ENCODE peak calls at places on chromosomes 13 and 19, in four cellular contexts. Y, X, D and F are unnamed samples.

GRCh38 chr19:54373781-54374266 is 9.1 kb upstream of the LAIR1 start:
- DNase-seq in Y (peak), X (no peak), D (no peak), F (no peak)

GRCh38 chr19:47713046-47714021 is at the start of gene EHD2:
- DNase-seq in Y (peak), D (peak), X (peak), F (peak)

GRCh38 chr19:4108767-4109625 is 14.9 kb downstream of the MAP2K2 start:
- DNase-seq in D (peak), X (no peak), Y (no peak), F (no peak)

GRCh38 chr19:41887711-41888382 is 4.9 kb downstream of the ARHGEF1 start:
- DNase-seq in Y (peak), X (peak), D (peak), F (peak)

GRCh38 chr19:56538761-56539263 is at the start of gene ZFP28:
- DNase-seq in D (no peak), Y (no peak), X (no peak), F (no peak)

GRCh38 chr13:98541701-98542203 is 35.2 kb downstream of the STK24 start:
- DNase-seq in X (no peak), D (no peak), Y (no peak), F (no peak)

GRCh38 chr13:52713894-52714293 is 25.7 kb downstream of the CNMD start:
- DNase-seq in D (no peak), Y (peak), X (no peak), F (no peak)

GRCh38 chr19:18190278-18190677 is 2.7 kb upstream of the MPV17L2 start:
- DNase-seq in D (no peak), X (no peak), Y (no peak), F (no peak)

GRCh38 chr13:112370311-112370710 is 5.8 kb upstream of the SPACA7 start:
- DNase-seq in D (no peak), X (no peak), Y (no peak), F (no peak)

GRCh38 chr13:110799246-110800236 is 86.0 kb downstream of the ING1 start:
- DNase-seq in Y (no peak), X (no peak), D (no peak), F (no peak)

GRCh38 chr19:47255947-47256687 is at the start of gene CCDC9:
- DNase-seq in D (peak), Y (peak), X (no peak), F (peak)

GRCh38 chr13:73060251-73061160 is 1.7 kb downstream of the KLF5 start:
- DNase-seq in D (no peak), Y (peak), X (peak), F (peak)

GRCh38 chr13:30718661-30719520 is 16.5 kb upstream of the ALOX5AP start:
- DNase-seq in X (peak), Y (peak), D (no peak), F (peak)

GRCh38 chr13:59229401-59229800 is 934.3 kb downstream of the DIAPH3 start:
- DNase-seq in X (no peak), D (no peak), Y (no peak), F (no peak)

GRCh38 chr19:53903055-53903680 is 5.9 kb upstream of the CACNG7 start:
- DNase-seq in Y (peak), D (peak), X (peak), F (peak)

GRCh38 chr13:101301053-101301452 is 115.3 kb downstream of the NALCN start:
- DNase-seq in Y (no peak), D (no peak), X (no peak), F (no peak)

GRCh38 chr13:59178344-59178743 is 985.4 kb downstream of the DIAPH3 start:
- DNase-seq in D (no peak), X (no peak), Y (peak), F (no peak)

GRCh38 chr13:25292301-25292700 is 5.0 kb upstream of the MTMR6 start:
- DNase-seq in Y (no peak), D (peak), X (no peak), F (peak)

GRCh38 chr13:80454245-80454644 is 113.3 kb upstream of the SPRY2 start:
- DNase-seq in Y (peak), X (no peak), D (peak), F (peak)

GRCh38 chr19:45817725-45818301 is 2.7 kb upstream of the RSPH6A start:
- DNase-seq in D (no peak), X (no peak), Y (peak), F (peak)

GRCh38 chr19:35044317-35045117 is 3.0 kb downstream of the HPN start:
- DNase-seq in Y (peak), X (peak), D (peak), F (peak)

GRCh38 chr13:66234159-66234558 is 996.0 kb downstream of the PCDH9 start:
- DNase-seq in X (no peak), Y (no peak), D (no peak), F (no peak)

GRCh38 chr19:4843647-4843965 is 12.1 kb upstream of the TICAM1 start:
- DNase-seq in D (no peak), X (no peak), Y (no peak), F (no peak)

GRCh38 chr13:66780814-66781213 is 449.3 kb downstream of the PCDH9 start:
- DNase-seq in Y (peak), D (no peak), X (peak), F (peak)

GRCh38 chr19:15015946-15016542 is 33.2 kb upstream of the CASP14 start:
- DNase-seq in X (peak), Y (peak), D (peak), F (peak)

GRCh38 chr13:31987071-31987470 is 44.5 kb upstream of the FRY start:
- DNase-seq in Y (no peak), D (no peak), X (no peak), F (no peak)

GRCh38 chr13:81568824-81569223 is 1227.9 kb upstream of the SPRY2 start:
- DNase-seq in D (no peak), X (no peak), Y (no peak), F (no peak)

GRCh38 chr13:33199282-33199850 is 86.2 kb downstream of the STARD13 start:
- DNase-seq in D (no peak), Y (no peak), X (no peak), F (no peak)

GRCh38 chr19:45681391-45682015 is 10.2 kb downstream of the SNRPD2 start:
- DNase-seq in X (peak), D (peak), Y (peak), F (peak)

GRCh38 chr13:33494596-33495214 is 209.2 kb upstream of the STARD13 start:
- DNase-seq in D (peak), Y (peak), X (peak), F (peak)

GRCh38 chr19:8643860-8644653 is 13.6 kb downstream of the NFILZ start:
- DNase-seq in X (no peak), D (no peak), Y (no peak), F (no peak)

GRCh38 chr13:21884965-21885567 is 214.2 kb downstream of the FGF9 start:
- DNase-seq in D (no peak), Y (no peak), X (no peak), F (no peak)